ENCODE peak calls at places on chromosomes 6 and 20, in nine cellular contexts. One of them, this sample, is unnamed.

GRCh38 chr6:113843500-113844068 is 13.6 kb upstream of the MARCKS start:
- DNase-seq in cardiac muscle cell: no peak
- DNase-seq in tibial artery: no peak
- DNase-seq in sigmoid colon: no peak
- DNase-seq in GM10248: no peak
- DNase-seq in WTC11: no peak
- DNase-seq in PC-3: no peak
- DNase-seq in fibroblast of lung: no peak
- DNase-seq in cardiac fibroblast: no peak
- DNase-seq in this sample: no peak

GRCh38 chr6:136921936-136922679 is at the start of gene SLC35D3:
- DNase-seq in fibroblast of lung: peak; percentile 28
- DNase-seq in sigmoid colon: no peak
- DNase-seq in tibial artery: no peak
- DNase-seq in WTC11: peak; percentile 43
- DNase-seq in GM10248: peak; percentile 61
- DNase-seq in cardiac muscle cell: peak; percentile 59
- DNase-seq in cardiac fibroblast: peak; percentile 19
- DNase-seq in PC-3: no peak
- DNase-seq in this sample: peak; percentile 51

GRCh38 chr20:36988494-36988966 is 37.0 kb upstream of the SAMHD1 start:
- DNase-seq in cardiac muscle cell: no peak
- DNase-seq in GM10248: no peak
- DNase-seq in sigmoid colon: no peak
- DNase-seq in fibroblast of lung: peak; percentile 22
- DNase-seq in tibial artery: no peak
- DNase-seq in cardiac fibroblast: peak; percentile 69
- DNase-seq in WTC11: no peak
- DNase-seq in PC-3: peak; percentile 32
- DNase-seq in this sample: no peak

GRCh38 chr6:32895006-32895345 is 41.0 kb downstream of the PSMB9 start:
- DNase-seq in tibial artery: no peak
- DNase-seq in sigmoid colon: no peak
- DNase-seq in cardiac muscle cell: no peak
- DNase-seq in WTC11: no peak
- DNase-seq in PC-3: no peak
- DNase-seq in fibroblast of lung: no peak
- DNase-seq in GM10248: no peak
- DNase-seq in cardiac fibroblast: no peak
- DNase-seq in this sample: no peak

GRCh38 chr6:140174509-140174908 is 800.1 kb upstream of the CITED2 start:
- DNase-seq in fibroblast of lung: peak; percentile 95
- DNase-seq in cardiac muscle cell: no peak
- DNase-seq in WTC11: no peak
- DNase-seq in tibial artery: no peak
- DNase-seq in GM10248: no peak
- DNase-seq in PC-3: peak; percentile 97
- DNase-seq in cardiac fibroblast: peak; percentile 85
- DNase-seq in sigmoid colon: no peak
- DNase-seq in this sample: no peak

GRCh38 chr6:61977951-61978350 is 308.1 kb downstream of the KHDRBS2 start:
- DNase-seq in cardiac fibroblast: no peak
- DNase-seq in GM10248: no peak
- DNase-seq in fibroblast of lung: no peak
- DNase-seq in tibial artery: no peak
- DNase-seq in cardiac muscle cell: no peak
- DNase-seq in sigmoid colon: no peak
- DNase-seq in PC-3: peak; percentile 7
- DNase-seq in WTC11: no peak
- DNase-seq in this sample: no peak

GRCh38 chr6:71720705-71721104 is 165.6 kb upstream of the RIMS1 start:
- DNase-seq in WTC11: no peak
- DNase-seq in GM10248: no peak
- DNase-seq in cardiac muscle cell: no peak
- DNase-seq in sigmoid colon: no peak
- DNase-seq in PC-3: no peak
- DNase-seq in fibroblast of lung: no peak
- DNase-seq in cardiac fibroblast: no peak
- DNase-seq in tibial artery: no peak
- DNase-seq in this sample: no peak

GRCh38 chr6:149925253-149925973 is 2.5 kb upstream of the RAET1G start:
- DNase-seq in sigmoid colon: no peak
- DNase-seq in cardiac muscle cell: no peak
- DNase-seq in fibroblast of lung: peak; percentile 9
- DNase-seq in tibial artery: no peak
- DNase-seq in GM10248: no peak
- DNase-seq in cardiac fibroblast: peak; percentile 30
- DNase-seq in PC-3: no peak
- DNase-seq in WTC11: peak; percentile 25
- DNase-seq in this sample: no peak

GRCh38 chr6:155247618-155248017 is 16.2 kb upstream of the CLDN20 start:
- DNase-seq in GM10248: no peak
- DNase-seq in cardiac muscle cell: no peak
- DNase-seq in tibial artery: no peak
- DNase-seq in PC-3: no peak
- DNase-seq in WTC11: peak; percentile 31
- DNase-seq in sigmoid colon: no peak
- DNase-seq in cardiac fibroblast: peak; percentile 51
- DNase-seq in fibroblast of lung: peak; percentile 88
- DNase-seq in this sample: no peak

GRCh38 chr20:49446808-49447207 is 35.7 kb downstream of the KCNB1 start:
- DNase-seq in WTC11: peak; percentile 74
- DNase-seq in sigmoid colon: peak; percentile 96
- DNase-seq in cardiac muscle cell: peak; percentile 81
- DNase-seq in tibial artery: peak; percentile 97
- DNase-seq in cardiac fibroblast: peak; percentile 83
- DNase-seq in fibroblast of lung: peak; percentile 42
- DNase-seq in GM10248: no peak
- DNase-seq in PC-3: no peak
- DNase-seq in this sample: no peak

GRCh38 chr6:149545258-149545753 is 537 bp downstream of the PPIL4 start:
- DNase-seq in fibroblast of lung: peak; percentile 70
- DNase-seq in tibial artery: peak; percentile 71
- DNase-seq in cardiac fibroblast: peak; percentile 86
- DNase-seq in GM10248: peak; percentile 39
- DNase-seq in cardiac muscle cell: peak; percentile 29
- DNase-seq in WTC11: peak; percentile 28
- DNase-seq in PC-3: peak; percentile 28
- DNase-seq in sigmoid colon: peak; percentile 70
- DNase-seq in this sample: no peak

GRCh38 chr20:18497603-18498002 is 578 bp upstream of the RBBP9 start:
- DNase-seq in WTC11: no peak
- DNase-seq in tibial artery: no peak
- DNase-seq in sigmoid colon: no peak
- DNase-seq in cardiac fibroblast: no peak
- DNase-seq in fibroblast of lung: no peak
- DNase-seq in GM10248: no peak
- DNase-seq in cardiac muscle cell: no peak
- DNase-seq in PC-3: no peak
- DNase-seq in this sample: no peak

GRCh38 chr20:63503524-63503923 is 4.6 kb upstream of the EEF1A2 start:
- DNase-seq in GM10248: no peak
- DNase-seq in cardiac fibroblast: no peak
- DNase-seq in cardiac muscle cell: no peak
- DNase-seq in sigmoid colon: no peak
- DNase-seq in WTC11: no peak
- DNase-seq in PC-3: no peak
- DNase-seq in fibroblast of lung: no peak
- DNase-seq in tibial artery: no peak
- DNase-seq in this sample: no peak
- TF ChIP-seq CTCF in GM10248: no peak
- TF ChIP-seq CTCF in cardiac fibroblast: no peak
- TF ChIP-seq CTCF in cardiac muscle cell: no peak
- TF ChIP-seq CTCF in sigmoid colon: no peak
- TF ChIP-seq CTCF in WTC11: no peak
- TF ChIP-seq CTCF in PC-3: no peak
- TF ChIP-seq CTCF in fibroblast of lung: no peak
- TF ChIP-seq CTCF in tibial artery: no peak
- TF ChIP-seq CTCF in this sample: no peak

DNA sequence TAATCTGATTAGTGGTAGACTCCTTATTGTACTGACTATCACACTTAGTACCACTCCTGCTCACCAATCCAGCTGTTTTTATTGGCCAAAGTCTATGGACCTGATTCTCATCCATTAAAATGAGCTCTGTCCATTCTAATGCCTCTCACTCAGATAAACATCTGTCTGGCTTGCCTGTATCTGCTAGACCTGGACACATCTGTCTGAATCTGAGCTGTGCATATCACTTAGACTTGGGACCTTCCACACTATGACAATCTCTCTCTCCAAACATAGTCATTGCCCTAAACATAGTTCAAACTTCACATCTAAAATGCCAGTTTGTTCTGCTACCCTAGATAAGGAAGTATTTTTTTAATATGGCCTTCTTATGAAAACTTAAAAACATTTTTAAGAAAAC is 92.6 kb downstream of the CENPW start:
- DNase-seq in PC-3: no peak
- DNase-seq in sigmoid colon: no peak
- DNase-seq in WTC11: no peak
- DNase-seq in fibroblast of lung: no peak
- DNase-seq in cardiac fibroblast: no peak
- DNase-seq in cardiac muscle cell: no peak
- DNase-seq in tibial artery: no peak
- DNase-seq in GM10248: no peak
- DNase-seq in this sample: no peak
- TF ChIP-seq CTCF in PC-3: no peak
- TF ChIP-seq CTCF in sigmoid colon: no peak
- TF ChIP-seq CTCF in WTC11: no peak
- TF ChIP-seq CTCF in fibroblast of lung: no peak
- TF ChIP-seq CTCF in cardiac fibroblast: no peak
- TF ChIP-seq CTCF in cardiac muscle cell: no peak
- TF ChIP-seq CTCF in tibial artery: no peak
- TF ChIP-seq CTCF in GM10248: no peak
- TF ChIP-seq CTCF in this sample: no peak

GRCh38 chr20:6074145-6074561 is 20.3 kb upstream of the LRRN4 start:
- DNase-seq in PC-3: peak; percentile 26
- DNase-seq in cardiac fibroblast: peak; percentile 24
- DNase-seq in sigmoid colon: no peak
- DNase-seq in GM10248: no peak
- DNase-seq in cardiac muscle cell: peak; percentile 83
- DNase-seq in tibial artery: no peak
- DNase-seq in fibroblast of lung: no peak
- DNase-seq in WTC11: no peak
- DNase-seq in this sample: no peak
- TF ChIP-seq CTCF in PC-3: peak; percentile 53
- TF ChIP-seq CTCF in cardiac fibroblast: peak; percentile 67
- TF ChIP-seq CTCF in sigmoid colon: no peak
- TF ChIP-seq CTCF in GM10248: peak; percentile 15
- TF ChIP-seq CTCF in cardiac muscle cell: peak; percentile 44
- TF ChIP-seq CTCF in tibial artery: no peak
- TF ChIP-seq CTCF in fibroblast of lung: peak; percentile 44
- TF ChIP-seq CTCF in WTC11: peak; percentile 38
- TF ChIP-seq CTCF in this sample: no peak

DNA sequence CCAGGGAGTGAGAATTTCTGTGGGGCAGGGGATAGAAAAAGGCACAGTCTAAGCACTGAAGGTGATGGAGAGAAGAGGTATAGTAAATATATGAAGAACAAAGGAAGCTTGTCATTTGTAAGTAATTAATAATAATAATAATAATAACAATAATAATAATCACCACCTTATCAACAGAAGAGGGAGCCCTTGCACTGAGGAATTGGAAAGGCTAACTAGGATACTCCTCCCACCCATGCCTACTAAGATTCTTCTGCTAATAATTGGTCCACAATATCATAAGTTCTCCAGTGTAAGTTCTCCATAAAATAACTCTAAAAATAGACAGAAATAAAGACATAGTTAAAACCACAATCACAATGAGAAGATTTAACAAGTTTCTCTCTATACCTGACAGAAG is 912 bp upstream of the OR12D3 start:
- DNase-seq in tibial artery: no peak
- DNase-seq in fibroblast of lung: no peak
- DNase-seq in WTC11: no peak
- DNase-seq in cardiac fibroblast: no peak
- DNase-seq in sigmoid colon: no peak
- DNase-seq in GM10248: peak; percentile 19
- DNase-seq in PC-3: peak; percentile 54
- DNase-seq in cardiac muscle cell: peak; percentile 6
- DNase-seq in this sample: no peak
- TF ChIP-seq CTCF in tibial artery: no peak
- TF ChIP-seq CTCF in fibroblast of lung: no peak
- TF ChIP-seq CTCF in WTC11: no peak
- TF ChIP-seq CTCF in cardiac fibroblast: no peak
- TF ChIP-seq CTCF in sigmoid colon: no peak
- TF ChIP-seq CTCF in GM10248: peak; percentile 7
- TF ChIP-seq CTCF in PC-3: peak; percentile 34
- TF ChIP-seq CTCF in cardiac muscle cell: no peak
- TF ChIP-seq CTCF in this sample: no peak

GRCh38 chr6:107129370-107129925 is 14.1 kb upstream of the BEND3 start:
- DNase-seq in tibial artery: no peak
- DNase-seq in fibroblast of lung: peak; percentile 54
- DNase-seq in sigmoid colon: no peak
- DNase-seq in WTC11: no peak
- DNase-seq in cardiac muscle cell: peak; percentile 41
- DNase-seq in GM10248: no peak
- DNase-seq in PC-3: no peak
- DNase-seq in cardiac fibroblast: peak; percentile 41
- DNase-seq in this sample: peak; percentile 63

GRCh38 chr6:107128577-107128976 is 13.3 kb upstream of the BEND3 start:
- DNase-seq in WTC11: no peak
- DNase-seq in fibroblast of lung: peak; percentile 6
- DNase-seq in PC-3: no peak
- DNase-seq in GM10248: no peak
- DNase-seq in sigmoid colon: no peak
- DNase-seq in tibial artery: no peak
- DNase-seq in cardiac fibroblast: peak; percentile 20
- DNase-seq in cardiac muscle cell: peak; percentile 24
- DNase-seq in this sample: no peak

GRCh38 chr6:107128175-107128574 is 12.9 kb upstream of the BEND3 start:
- DNase-seq in WTC11: no peak
- DNase-seq in cardiac muscle cell: no peak
- DNase-seq in cardiac fibroblast: peak; percentile 72
- DNase-seq in fibroblast of lung: no peak
- DNase-seq in PC-3: no peak
- DNase-seq in tibial artery: no peak
- DNase-seq in sigmoid colon: no peak
- DNase-seq in GM10248: no peak
- DNase-seq in this sample: no peak

DNA sequence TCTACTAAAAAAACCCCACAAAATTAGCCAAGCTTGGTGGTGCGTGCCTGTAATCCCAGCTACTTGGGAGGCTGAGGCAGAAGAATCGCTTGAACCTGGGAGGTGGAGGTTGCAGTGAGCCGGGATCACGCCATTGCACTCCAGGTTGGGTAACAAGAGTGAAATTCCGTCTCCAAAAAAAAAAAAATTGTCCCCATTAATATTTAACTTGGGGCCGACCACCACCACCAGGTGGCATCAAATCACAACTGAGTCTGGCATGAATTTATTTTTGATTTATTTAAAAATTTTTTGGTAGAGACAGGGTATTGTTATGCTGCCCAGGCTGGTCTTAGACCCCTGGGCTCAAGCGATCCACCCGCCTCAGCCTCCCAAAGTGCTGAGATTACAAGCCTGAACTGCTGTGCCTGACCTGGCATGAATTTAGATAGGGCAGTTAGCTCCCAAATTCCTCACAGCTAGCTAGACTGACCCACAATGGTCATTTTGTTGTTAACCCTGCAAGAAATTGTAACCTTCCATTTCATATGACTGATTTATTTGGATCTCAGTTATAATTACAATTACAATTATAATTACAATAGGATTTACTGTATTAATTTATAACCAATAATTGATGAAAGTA is 17.1 kb upstream of the BEND3 start:
- DNase-seq in WTC11: no peak
- DNase-seq in sigmoid colon: no peak
- DNase-seq in GM10248: no peak
- DNase-seq in PC-3: peak; percentile 53
- DNase-seq in fibroblast of lung: peak; percentile 20
- DNase-seq in cardiac muscle cell: peak; percentile 46
- DNase-seq in tibial artery: no peak
- DNase-seq in cardiac fibroblast: peak; percentile 56
- DNase-seq in this sample: no peak
- TF ChIP-seq CTCF in WTC11: peak; percentile 22
- TF ChIP-seq CTCF in sigmoid colon: no peak
- TF ChIP-seq CTCF in GM10248: peak; percentile 27
- TF ChIP-seq CTCF in PC-3: peak; percentile 54
- TF ChIP-seq CTCF in fibroblast of lung: peak; percentile 60
- TF ChIP-seq CTCF in cardiac muscle cell: peak; percentile 44
- TF ChIP-seq CTCF in tibial artery: no peak
- TF ChIP-seq CTCF in cardiac fibroblast: peak; percentile 38
- TF ChIP-seq CTCF in this sample: no peak

This sample was measured in Peyer's patch.